ENCODE peak calls at places on chromosomes 13 and 19, in seven cellular contexts. F, I, Y, D, G, M and A are unnamed samples.

GRCh38 chr13:50810998-50811397 is 32.5 kb downstream of the DLEU7 start:
- DNase-seq in F (no peak), D (no peak), I (peak; percentile 76), Y (no peak), G (no peak), M (no peak), A (no peak)

GRCh38 chr19:16417660-16418596 is 53.8 kb downstream of the EPS15L1 start:
- DNase-seq in F (peak; percentile 85), G (peak; percentile 81), Y (peak; percentile 42), D (peak; percentile 36), M (no peak), I (no peak), A (peak; percentile 89)

GRCh38 chr13:36718686-36719085 is 44.9 kb downstream of the SERTM1 start:
- DNase-seq in F (no peak), I (no peak), Y (no peak), D (no peak), G (no peak), M (no peak), A (no peak)

GRCh38 chr13:46992383-46992952 is 95.6 kb upstream of the HTR2A start:
- DNase-seq in M (no peak), Y (no peak), D (peak; percentile 30), I (peak; percentile 17), G (peak; percentile 20), F (no peak), A (no peak)

GRCh38 chr13:50126378-50127016 is 111.3 kb downstream of the KCNRG start:
- DNase-seq in Y (peak; percentile 58), I (peak; percentile 53), M (no peak), D (peak; percentile 38), F (peak; percentile 19), G (no peak), A (peak; percentile 39)

GRCh38 chr13:74070065-74070464 is 64.1 kb downstream of the KLF12 start:
- DNase-seq in M (no peak), Y (no peak), G (no peak), D (no peak), F (no peak), I (no peak), A (no peak)

GRCh38 chr13:109402976-109403375 is 383.4 kb downstream of the IRS2 start:
- DNase-seq in D (no peak), I (peak; percentile 94), M (no peak), Y (no peak), F (no peak), G (no peak), A (no peak)

GRCh38 chr13:95193509-95194230 is 107.6 kb downstream of the ABCC4 start:
- DNase-seq in F (no peak), D (no peak), M (no peak), G (no peak), I (no peak), Y (no peak), A (no peak)

GRCh38 chr13:30735025-30735967 is at the start of gene ALOX5AP:
- DNase-seq in D (no peak), G (no peak), F (no peak), I (peak; percentile 98), M (no peak), Y (no peak), A (no peak)

GRCh38 chr13:30047154-30047874 is 196.9 kb upstream of the UBL3 start:
- DNase-seq in Y (peak; percentile 11), G (no peak), F (no peak), D (peak; percentile 87), M (no peak), I (no peak), A (no peak)

GRCh38 chr19:5036733-5037681 is 68.1 kb downstream of the KDM4B start:
- DNase-seq in I (no peak), G (no peak), Y (peak; percentile 72), D (peak; percentile 96), F (no peak), M (no peak), A (no peak)

GRCh38 chr19:33903489-33903850 is 106.8 kb downstream of the KCTD15 start:
- DNase-seq in D (no peak), Y (no peak), G (no peak), M (no peak), I (no peak), F (no peak), A (no peak)

GRCh38 chr19:11179716-11180297 is 17.5 kb downstream of the KANK2 start:
- DNase-seq in F (no peak), Y (no peak), I (no peak), D (no peak), M (no peak), G (no peak), A (no peak)

GRCh38 chr19:30450945-30451344 is 78.8 kb downstream of the ZNF536 start:
- DNase-seq in Y (no peak), F (no peak), G (no peak), I (no peak), D (no peak), M (no peak), A (no peak)

GRCh38 chr19:1361601-1362384 is 21.9 kb upstream of the NDUFS7 start:
- DNase-seq in G (no peak), I (no peak), Y (peak; percentile 78), F (no peak), D (peak; percentile 94), M (no peak), A (no peak)

GRCh38 chr13:24116103-24116502 is 44.4 kb upstream of the SPATA13 start:
- DNase-seq in I (no peak), M (no peak), D (no peak), F (no peak), G (no peak), Y (no peak), A (no peak)

GRCh38 chr19:5480427-5480836 is 25.2 kb downstream of the ZNRF4 start:
- DNase-seq in Y (no peak), F (peak; percentile 68), G (peak; percentile 24), M (no peak), D (peak; percentile 15), I (no peak), A (peak; percentile 64)

GRCh38 chr19:23764781-23765180 is 6.1 kb upstream of the ZNF681 start:
- DNase-seq in Y (no peak), D (no peak), G (no peak), F (no peak), M (no peak), I (no peak), A (no peak)

GRCh38 chr13:114065926-114066774 is 66.3 kb downstream of the RASA3 start:
- DNase-seq in F (no peak), I (no peak), M (no peak), G (no peak), D (peak; percentile 24), Y (no peak), A (no peak)

GRCh38 chr19:7533925-7534480 is 1.5 kb upstream of the PNPLA6 start:
- DNase-seq in D (peak; percentile 88), F (peak; percentile 83), M (peak; percentile 80), I (peak; percentile 57), G (peak; percentile 76), Y (peak; percentile 85), A (peak; percentile 86)

GRCh38 chr13:80877209-80877943 is 536.5 kb upstream of the SPRY2 start:
- DNase-seq in M (no peak), F (no peak), Y (no peak), I (no peak), D (no peak), G (no peak), A (no peak)

GRCh38 chr19:4889034-4889825 is 13.5 kb downstream of the ARRDC5 start:
- DNase-seq in M (no peak), F (no peak), G (peak; percentile 89), Y (peak; percentile 83), I (no peak), D (peak; percentile 98), A (no peak)

GRCh38 chr13:86446311-86446710 is 647.1 kb upstream of the SLITRK6 start:
- DNase-seq in G (no peak), Y (peak; percentile 13), I (no peak), D (no peak), M (no peak), F (peak; percentile 38), A (peak; percentile 66)

GRCh38 chr19:37466277-37466797 is 907 bp downstream of the ZNF569 start:
- DNase-seq in I (no peak), D (no peak), M (no peak), F (peak; percentile 11), Y (no peak), G (no peak), A (no peak)

GRCh38 chr13:94328336-94329041 is 151.0 kb downstream of the DCT start:
- DNase-seq in M (no peak), Y (no peak), F (no peak), I (no peak), G (no peak), D (no peak), A (no peak)

GRCh38 chr13:79462895-79463294 is 18.1 kb upstream of the NDFIP2 start:
- DNase-seq in D (no peak), I (no peak), G (no peak), F (no peak), M (no peak), Y (no peak), A (no peak)

GRCh38 chr13:98416408-98416807 is 160.5 kb downstream of the STK24 start:
- DNase-seq in D (no peak), Y (no peak), M (peak; percentile 87), I (no peak), F (no peak), G (no peak), A (no peak)

GRCh38 chr19:49911381-49912145 is 14.9 kb upstream of the IL4I1 start:
- DNase-seq in D (no peak), Y (peak; percentile 52), G (no peak), F (no peak), M (no peak), I (peak; percentile 38), A (no peak)

GRCh38 chr19:46081928-46082727 is 41.3 kb upstream of the IGFL4 start:
- DNase-seq in F (no peak), G (peak; percentile 46), I (peak; percentile 42), Y (peak; percentile 67), M (peak; percentile 29), D (peak; percentile 65), A (peak; percentile 39)

GRCh38 chr13:35978607-35979316 is 152.4 kb downstream of the DCLK1 start:
- DNase-seq in F (peak; percentile 27), Y (peak; percentile 69), G (peak; percentile 46), D (peak; percentile 50), I (peak; percentile 63), M (peak; percentile 45), A (no peak)

GRCh38 chr13:78777973-78778372 is 119.0 kb upstream of the OBI1 start:
- DNase-seq in D (no peak), Y (no peak), M (no peak), I (no peak), G (no peak), F (no peak), A (no peak)

GRCh38 chr13:101289764-101290163 is 126.5 kb downstream of the NALCN start:
- DNase-seq in M (peak; percentile 67), D (peak; percentile 66), I (no peak), G (no peak), Y (peak; percentile 75), F (peak; percentile 79), A (peak; percentile 75)

GRCh38 chr19:4633140-4633967 is 6.0 kb upstream of the TNFAIP8L1 start:
- DNase-seq in G (peak; percentile 63), F (peak; percentile 80), Y (peak; percentile 85), I (peak; percentile 88), M (peak; percentile 18), D (peak; percentile 90), A (peak; percentile 88)